ENCODE peak calls at places on chromosome 1, in five cellular contexts. D is fibroblast of mammary gland, J is HFF-Myc, Z is coronary artery, L is tibial artery. M is an unnamed sample.

GRCh38 chr1:151536499-151536898 is 3.6 kb upstream of the TUFT1 start:
- DNase-seq in J (no peak), Z (no peak), L (no peak), D (no peak), M (no peak)

GRCh38 chr1:181179980-181180964 is 91.8 kb downstream of the IER5 start:
- DNase-seq in D (peak; percentile 70), Z (peak; percentile 68), L (no peak), J (peak; percentile 61), M (no peak)

GRCh38 chr1:67817319-67817718 is 15.9 kb downstream of the GNG12 start:
- DNase-seq in L (no peak), D (no peak), J (no peak), Z (no peak), M (no peak)

GRCh38 chr1:3469104-3469848 is 14.8 kb downstream of the ARHGEF16 start:
- DNase-seq in D (no peak), L (no peak), Z (no peak), J (no peak), M (no peak)

GRCh38 chr1:180857947-180858768 is 54.5 kb upstream of the KIAA1614 start:
- DNase-seq in L (no peak), J (no peak), Z (no peak), D (no peak), M (no peak)

GRCh38 chr1:91761303-91761721 is 124.6 kb downstream of the TGFBR3 start:
- DNase-seq in J (no peak), D (no peak), L (no peak), Z (no peak), M (no peak)

GRCh38 chr1:212712451-212713303 is 13.0 kb upstream of the BATF3 start:
- DNase-seq in L (no peak), Z (no peak), J (no peak), D (peak; percentile 64), M (no peak)

GRCh38 chr1:238487931-238488330 is 597.2 kb upstream of the ZP4 start:
- DNase-seq in D (no peak), J (no peak), L (no peak), Z (no peak), M (no peak)

GRCh38 chr1:59276317-59276914 is 20.5 kb upstream of the FGGY start:
- DNase-seq in D (no peak), Z (no peak), J (no peak), L (no peak), M (no peak)

GRCh38 chr1:107138166-107138565 is 2.7 kb upstream of the NTNG1 start:
- DNase-seq in J (no peak), L (no peak), Z (no peak), D (no peak), M (no peak)

GRCh38 chr1:10070206-10070605 is 37.4 kb downstream of the UBE4B start:
- DNase-seq in Z (no peak), J (no peak), D (no peak), L (no peak), M (no peak)

GRCh38 chr1:15674760-15675159 is 9.4 kb upstream of the PLEKHM2 start:
- DNase-seq in Z (no peak), L (no peak), D (no peak), J (no peak), M (no peak)

GRCh38 chr1:27671964-27672749 is at the start of gene IFI6:
- DNase-seq in J (peak; percentile 96), D (peak; percentile 94), L (peak; percentile 90), Z (peak; percentile 94), M (peak; percentile 57)
- TF ChIP-seq CTCF in J (no peak), D (peak; percentile 41), L (peak; percentile 48), Z (no peak), M (no peak)

GRCh38 chr1:235635938-235636663 is 13.5 kb downstream of the GNG4 start:
- DNase-seq in J (no peak), D (no peak), Z (no peak), L (no peak), M (no peak)
- TF ChIP-seq CTCF in J (no peak), D (no peak), Z (no peak), L (no peak), M (no peak)

GRCh38 chr1:242770366-242770765 is 245.9 kb upstream of the PLD5 start:
- DNase-seq in L (no peak), Z (no peak), D (peak; percentile 4), J (no peak), M (no peak)
- TF ChIP-seq CTCF in L (no peak), Z (no peak), D (no peak), J (no peak), M (no peak)

DNA sequence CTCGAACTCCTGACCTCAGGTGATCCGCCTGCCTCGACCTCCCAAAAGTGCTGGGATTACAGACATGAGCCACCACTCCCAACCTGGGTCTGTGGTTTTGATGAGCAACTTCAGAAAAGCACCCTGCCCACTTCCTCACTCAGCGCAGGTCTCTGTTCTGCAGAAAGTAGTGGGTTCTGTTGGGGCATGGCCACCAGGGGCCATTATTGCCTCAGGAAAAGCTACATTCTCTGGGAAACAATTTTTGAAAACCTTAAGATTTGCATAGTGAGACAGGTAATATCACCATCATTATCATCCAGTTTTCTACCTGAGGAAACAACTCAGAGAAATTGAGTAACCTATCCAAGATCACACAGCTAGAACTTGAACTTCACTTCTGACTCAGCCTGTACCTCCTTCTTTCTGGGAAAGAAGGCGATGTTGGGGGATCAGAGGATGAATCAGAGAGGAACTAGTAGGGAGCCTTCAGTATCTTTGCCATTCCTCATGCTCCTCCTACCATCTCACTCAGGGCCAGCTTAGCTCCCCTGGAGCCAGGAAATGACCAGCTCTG is 7.1 kb upstream of the NES start:
- DNase-seq in J (no peak), D (peak; percentile 82), L (no peak), Z (no peak), M (no peak)
- TF ChIP-seq CTCF in J (no peak), D (peak; percentile 21), L (no peak), Z (no peak), M (no peak)

GRCh38 chr1:191634801-191635520 is 523.3 kb upstream of the RGS18 start:
- DNase-seq in J (no peak), Z (no peak), L (no peak), D (no peak), M (no peak)

GRCh38 chr1:191624044-191624443 is 534.2 kb upstream of the RGS18 start:
- DNase-seq in L (no peak), J (no peak), D (no peak), Z (no peak), M (no peak)

DNA sequence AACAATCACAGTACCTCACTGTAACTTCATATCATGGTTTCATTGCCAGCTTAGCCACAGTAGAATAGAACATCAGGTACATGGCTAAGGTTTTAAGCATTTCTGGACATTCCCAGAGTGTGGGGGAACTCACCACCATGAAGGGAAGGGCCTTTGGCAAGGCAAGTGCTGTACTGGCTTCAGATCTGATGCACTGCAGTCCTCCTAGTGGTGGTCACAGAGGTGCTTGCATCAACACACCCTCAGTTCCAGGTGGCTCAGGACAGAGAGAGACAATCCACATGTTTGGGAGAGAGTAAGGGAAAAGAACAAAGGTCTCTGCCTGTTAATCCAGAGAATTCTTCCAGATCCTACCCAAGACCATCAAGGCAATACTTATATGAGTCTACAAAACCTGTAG is 528.4 kb upstream of the RGS18 start:
- DNase-seq in D (no peak), L (no peak), J (no peak), Z (no peak), M (no peak)
- TF ChIP-seq CTCF in D (no peak), L (no peak), J (no peak), Z (no peak), M (no peak)

DNA sequence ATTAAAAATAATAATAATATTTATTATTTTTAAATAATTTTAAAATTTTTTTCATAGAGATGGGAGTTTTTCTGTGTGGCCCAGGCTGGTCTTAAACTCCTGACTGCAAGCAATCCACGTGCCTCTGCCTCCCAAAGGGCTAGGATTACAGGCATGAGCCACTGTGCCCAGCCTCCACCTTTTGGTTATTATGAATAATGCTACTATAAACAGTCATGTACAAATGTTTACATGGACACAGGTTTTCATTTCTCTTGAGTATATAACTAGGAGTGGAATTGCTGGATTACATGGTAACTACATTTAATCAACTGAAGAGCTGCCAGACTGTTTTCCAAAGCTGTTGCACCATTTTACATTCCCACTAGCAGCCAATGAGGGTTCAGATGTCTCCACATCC is 103.2 kb upstream of the DMRTA2 start:
- DNase-seq in J (no peak), Z (no peak), D (no peak), L (no peak), M (no peak)
- TF ChIP-seq CTCF in J (no peak), Z (no peak), D (no peak), L (no peak), M (no peak)

GRCh38 chr1:46302091-46303037 is 1.1 kb downstream of the LRRC41 start:
- DNase-seq in L (peak; percentile 28), Z (no peak), J (no peak), D (no peak), M (no peak)
- TF ChIP-seq CTCF in L (no peak), Z (no peak), J (no peak), D (no peak), M (peak; percentile 20)

DNA sequence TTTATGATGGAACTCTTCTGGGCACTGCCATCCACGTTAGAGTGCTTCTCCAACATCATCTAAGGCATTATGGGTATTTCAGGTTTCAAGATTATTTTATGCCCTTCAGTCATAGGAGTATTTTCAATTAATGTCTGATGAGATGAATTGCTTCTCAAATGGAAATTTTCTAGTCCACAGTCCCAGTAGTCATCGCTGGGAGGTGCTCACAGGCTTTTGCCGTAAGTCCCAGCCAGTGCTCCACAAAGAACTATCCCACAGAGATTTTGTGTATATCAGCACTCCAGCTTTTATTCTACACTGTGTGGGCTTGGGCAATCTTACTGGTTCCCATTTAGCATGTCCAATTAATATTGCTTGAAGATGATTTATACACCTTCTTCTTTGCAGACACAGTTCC is 61.0 kb downstream of the SMYD2 start:
- DNase-seq in J (no peak), D (no peak), Z (no peak), L (no peak), M (no peak)
- TF ChIP-seq CTCF in J (no peak), D (no peak), Z (no peak), L (no peak), M (no peak)

DNA sequence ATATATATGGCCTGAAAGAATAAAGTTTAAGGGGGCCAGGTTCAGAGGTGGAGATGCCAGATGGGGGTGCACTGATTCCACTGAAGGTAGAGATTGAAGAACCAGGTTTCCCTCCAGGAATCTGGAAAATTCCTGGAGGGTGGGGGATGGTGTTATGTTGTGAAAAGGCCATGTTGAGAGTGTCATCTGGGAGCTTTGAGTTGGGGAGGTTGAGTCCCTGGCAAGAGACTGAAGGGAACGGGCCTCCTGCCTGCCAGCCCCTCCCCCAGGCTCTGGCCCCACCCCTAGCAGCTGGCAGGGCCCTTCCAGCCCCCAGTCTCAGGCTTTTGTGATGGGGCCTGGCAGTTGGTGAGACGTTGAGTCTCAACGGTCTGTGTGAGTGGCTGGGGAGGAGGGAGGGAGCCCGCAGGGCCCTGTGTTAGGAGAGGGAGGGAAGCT is 4.1 kb downstream of the PTPRU start:
- DNase-seq in J (no peak), D (no peak), L (no peak), Z (no peak), M (no peak)
- TF ChIP-seq CTCF in J (peak; percentile 27), D (no peak), L (no peak), Z (no peak), M (peak; percentile 46)

M was measured in D721Med.